ENCODE peak calls at places on chromosomes 6 and 20, in seven cellular contexts. U, Z, T, O, B, K and L are unnamed samples.

GRCh38 chr6:9520417-9521151 is 894.3 kb downstream of the TFAP2A start:
- DNase-seq in U (no peak), B (no peak), O (no peak), K (no peak), T (no peak), Z (no peak), L (no peak)

GRCh38 chr6:52640170-52640569 is 30.7 kb upstream of the TMEM14A start:
- DNase-seq in Z (no peak), T (peak; percentile 3), O (no peak), K (no peak), B (no peak), U (peak; percentile 4), L (no peak)

GRCh38 chr6:134029495-134030455 is 22.6 kb downstream of the SLC2A12 start:
- DNase-seq in U (peak; percentile 34), T (no peak), B (no peak), Z (no peak), O (no peak), K (no peak), L (no peak)

GRCh38 chr6:30071081-30071818 is 4.3 kb downstream of the PPP1R11 start:
- DNase-seq in U (no peak), O (peak; percentile 45), T (no peak), K (no peak), Z (peak; percentile 40), B (peak; percentile 25), L (no peak)

GRCh38 chr6:168935628-168936010 is 318.0 kb downstream of the THBS2 start:
- DNase-seq in O (no peak), B (no peak), U (no peak), Z (no peak), T (no peak), K (no peak), L (no peak)

GRCh38 chr6:33201935-33202334 is 1.3 kb downstream of the SLC39A7 start:
- DNase-seq in O (no peak), K (no peak), U (no peak), B (no peak), T (no peak), Z (no peak), L (no peak)

GRCh38 chr6:71531841-71532240 is 243.2 kb downstream of the OGFRL1 start:
- DNase-seq in Z (no peak), U (peak; percentile 73), K (no peak), O (no peak), T (no peak), B (no peak), L (no peak)

GRCh38 chr6:152189736-152190135 is 382.3 kb downstream of the ESR1 start:
- DNase-seq in B (no peak), O (no peak), K (no peak), Z (no peak), T (no peak), U (no peak), L (no peak)

GRCh38 chr6:78810698-78811097 is 56.7 kb upstream of the IRAK1BP1 start:
- DNase-seq in Z (no peak), B (no peak), O (no peak), T (no peak), U (no peak), K (no peak), L (no peak)

GRCh38 chr6:30219244-30219643 is 6.0 kb upstream of the TRIM26 start:
- DNase-seq in U (peak; percentile 91), O (peak; percentile 40), Z (no peak), T (peak; percentile 53), K (peak; percentile 46), B (peak; percentile 52), L (peak; percentile 34)

GRCh38 chr20:9143926-9144325 is 75.0 kb downstream of the PLCB4 start:
- DNase-seq in K (no peak), O (no peak), T (no peak), Z (no peak), B (no peak), U (no peak), L (no peak)

GRCh38 chr6:18293192-18293904 is 29.0 kb upstream of the DEK start:
- DNase-seq in T (no peak), B (no peak), O (no peak), U (no peak), K (no peak), Z (no peak), L (no peak)

GRCh38 chr20:63775096-63775978 is 35.8 kb downstream of the SLC2A4RG start:
- DNase-seq in B (peak; percentile 45), U (no peak), O (peak; percentile 50), Z (no peak), T (no peak), K (no peak), L (no peak)

GRCh38 chr6:158818008-158818579 is 1.1 kb downstream of the EZR start:
- DNase-seq in O (peak; percentile 90), K (peak; percentile 80), Z (peak; percentile 81), B (peak; percentile 85), U (peak; percentile 31), T (peak; percentile 80), L (peak; percentile 65)

GRCh38 chr6:127951172-127951995 is 50.5 kb upstream of the THEMIS start:
- DNase-seq in T (no peak), U (no peak), O (no peak), K (no peak), B (no peak), Z (no peak), L (no peak)

GRCh38 chr6:4084444-4085328 is 5.7 kb upstream of the FAM217A start:
- DNase-seq in K (no peak), B (no peak), U (no peak), Z (no peak), T (peak; percentile 85), O (no peak), L (no peak)

GRCh38 chr6:22716721-22717120 is 147.4 kb downstream of the HDGFL1 start:
- DNase-seq in B (no peak), Z (no peak), U (no peak), K (no peak), O (no peak), T (no peak), L (no peak)